ENCODE peak calls at places on chromosomes 12 and 14, in four cellular contexts. One of them, this sample, is unnamed.

GRCh38 chr12:25979563-25979962 is 21.1 kb downstream of the RASSF8 start:
- DNase-seq in transverse colon: no peak
- DNase-seq in sigmoid colon: no peak
- DNase-seq in stomach: no peak
- DNase-seq in this sample: no peak

GRCh38 chr12:6962285-6963015 is 8.0 kb downstream of the PHB2 start:
- DNase-seq in stomach: peak; percentile 86
- DNase-seq in sigmoid colon: peak; percentile 64
- DNase-seq in transverse colon: peak; percentile 89
- DNase-seq in this sample: no peak

GRCh38 chr12:53299101-53299453 is 418 bp upstream of the MYG1 start:
- DNase-seq in transverse colon: no peak
- DNase-seq in stomach: no peak
- DNase-seq in sigmoid colon: no peak
- DNase-seq in this sample: peak; percentile 46

GRCh38 chr12:12786716-12787601 is 1.5 kb downstream of the APOLD1 start:
- DNase-seq in sigmoid colon: peak; percentile 90
- DNase-seq in transverse colon: peak; percentile 81
- DNase-seq in stomach: peak; percentile 80
- DNase-seq in this sample: peak; percentile 59

GRCh38 chr14:29163109-29163508 is 396.5 kb downstream of the FOXG1 start:
- DNase-seq in sigmoid colon: no peak
- DNase-seq in stomach: no peak
- DNase-seq in transverse colon: no peak
- DNase-seq in this sample: no peak

GRCh38 chr12:131141483-131141882 is 187.8 kb downstream of the ADGRD1 start:
- DNase-seq in transverse colon: no peak
- DNase-seq in sigmoid colon: peak; percentile 57
- DNase-seq in stomach: no peak
- DNase-seq in this sample: no peak

GRCh38 chr14:23183479-23183878 is at the start of gene SLC7A8:
- DNase-seq in sigmoid colon: peak; percentile 82
- DNase-seq in stomach: peak; percentile 71
- DNase-seq in transverse colon: peak; percentile 67
- DNase-seq in this sample: peak; percentile 35

GRCh38 chr12:115597157-115597712 is 680.3 kb downstream of the MED13L start:
- DNase-seq in transverse colon: no peak
- DNase-seq in sigmoid colon: no peak
- DNase-seq in stomach: no peak
- DNase-seq in this sample: no peak

GRCh38 chr12:6376079-6376941 is 947 bp upstream of the SCNN1A start:
- DNase-seq in sigmoid colon: peak; percentile 85
- DNase-seq in transverse colon: peak; percentile 75
- DNase-seq in stomach: peak; percentile 92
- DNase-seq in this sample: peak; percentile 53

GRCh38 chr12:59834659-59835474 is 239.0 kb downstream of the SLC16A7 start:
- DNase-seq in sigmoid colon: no peak
- DNase-seq in transverse colon: no peak
- DNase-seq in stomach: no peak
- DNase-seq in this sample: peak; percentile 29

GRCh38 chr12:105935981-105936380 is 202.8 kb downstream of the NUAK1 start:
- DNase-seq in transverse colon: no peak
- DNase-seq in sigmoid colon: no peak
- DNase-seq in stomach: no peak
- DNase-seq in this sample: no peak

GRCh38 chr12:105935106-105935505 is 203.6 kb downstream of the NUAK1 start:
- DNase-seq in transverse colon: no peak
- DNase-seq in sigmoid colon: no peak
- DNase-seq in stomach: no peak
- DNase-seq in this sample: no peak

GRCh38 chr12:105931762-105932587 is 206.8 kb downstream of the NUAK1 start:
- DNase-seq in transverse colon: no peak
- DNase-seq in sigmoid colon: no peak
- DNase-seq in stomach: no peak
- DNase-seq in this sample: no peak

GRCh38 chr12:105936496-105936895 is 202.3 kb downstream of the NUAK1 start:
- DNase-seq in stomach: no peak
- DNase-seq in transverse colon: no peak
- DNase-seq in sigmoid colon: no peak
- DNase-seq in this sample: no peak

GRCh38 chr12:105933671-105934665 is 204.8 kb downstream of the NUAK1 start:
- DNase-seq in transverse colon: peak; percentile 16
- DNase-seq in sigmoid colon: peak; percentile 75
- DNase-seq in stomach: no peak
- DNase-seq in this sample: no peak
- H3K4me1 ChIP-seq in transverse colon: no peaks in the 10 kb centered on the region
- H3K4me1 ChIP-seq in sigmoid colon: peaks cover 13% of the 10 kb centered on the region
- H3K4me1 ChIP-seq in stomach: no peaks in the 10 kb centered on the region
- H3K4me1 ChIP-seq in this sample: no peaks in the 10 kb centered on the region

GRCh38 chr14:64733321-64733720 is 29.1 kb downstream of the PLEKHG3 start:
- DNase-seq in stomach: no peak
- DNase-seq in sigmoid colon: no peak
- DNase-seq in transverse colon: no peak
- DNase-seq in this sample: no peak

GRCh38 chr14:64733899-64734298 is 29.7 kb downstream of the PLEKHG3 start:
- DNase-seq in stomach: no peak
- DNase-seq in sigmoid colon: no peak
- DNase-seq in transverse colon: no peak
- DNase-seq in this sample: no peak

GRCh38 chr14:64736271-64737131 is 32.3 kb downstream of the PLEKHG3 start:
- DNase-seq in stomach: peak; percentile 79
- DNase-seq in sigmoid colon: no peak
- DNase-seq in transverse colon: peak; percentile 76
- DNase-seq in this sample: no peak

GRCh38 chr14:64732536-64733120 is 28.4 kb downstream of the PLEKHG3 start:
- DNase-seq in stomach: no peak
- DNase-seq in transverse colon: no peak
- DNase-seq in sigmoid colon: no peak
- DNase-seq in this sample: no peak

DNA sequence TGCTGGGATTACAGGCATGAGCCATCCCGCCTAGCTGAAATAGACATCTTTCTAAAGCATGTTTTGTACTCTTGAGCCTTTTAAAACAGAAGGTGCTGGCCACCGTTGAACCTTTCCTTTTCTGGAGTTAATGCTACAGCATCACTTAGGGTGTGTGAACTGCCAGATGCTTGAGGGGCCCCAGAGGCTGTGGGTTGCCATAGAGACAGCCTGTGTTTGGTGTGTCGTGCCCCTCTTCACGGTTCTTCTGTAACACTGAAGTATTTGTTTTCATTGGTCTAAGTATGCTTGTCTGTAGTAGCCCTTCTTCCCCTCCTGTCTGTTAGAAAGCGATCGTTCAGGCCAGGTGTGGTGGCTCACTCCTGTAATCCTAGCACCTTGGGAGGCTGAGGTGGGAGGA is 30.8 kb downstream of the PLEKHG3 start:
- DNase-seq in sigmoid colon: no peak
- DNase-seq in transverse colon: no peak
- DNase-seq in stomach: no peak
- DNase-seq in this sample: no peak
- H3K36me3 ChIP-seq in sigmoid colon: peaks cover 75% of the 10 kb centered on the region
- H3K36me3 ChIP-seq in transverse colon: no peaks in the 10 kb centered on the region
- H3K36me3 ChIP-seq in stomach: peaks cover 74% of the 10 kb centered on the region
- H3K36me3 ChIP-seq in this sample: peaks cover 77% of the 10 kb centered on the region

DNA sequence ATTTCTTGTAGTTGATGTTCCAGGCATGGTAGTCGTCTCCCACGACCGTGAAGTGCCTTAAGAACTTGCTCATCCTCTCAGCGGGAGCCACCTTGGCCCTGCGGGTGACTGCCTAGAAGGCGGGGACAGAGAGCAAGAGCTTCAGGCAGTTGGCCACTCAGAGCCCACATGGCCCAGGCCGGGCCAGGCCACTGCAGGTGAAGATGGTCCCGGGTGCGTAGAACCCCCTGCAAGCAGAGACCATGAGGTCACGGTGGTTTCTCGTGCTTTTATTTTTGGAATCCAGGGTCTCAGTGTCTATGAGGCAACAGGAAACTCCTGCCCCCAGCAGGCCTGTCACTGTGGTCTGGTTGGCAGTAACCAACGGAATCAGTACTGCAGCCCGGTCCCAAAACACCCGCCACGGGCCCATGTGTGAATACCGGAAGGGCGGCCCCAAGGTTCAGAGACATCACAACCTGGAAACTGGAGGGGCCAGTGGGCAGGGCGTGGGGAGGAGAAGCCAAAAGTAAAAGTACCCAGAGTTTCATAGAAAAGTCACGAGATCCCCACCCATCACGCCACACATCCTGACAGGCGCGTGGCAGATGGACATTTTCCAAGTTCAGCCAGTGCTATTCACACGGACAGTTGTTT is 27.5 kb downstream of the HVCN1 start:
- DNase-seq in stomach: peak; percentile 27
- DNase-seq in transverse colon: peak; percentile 66
- DNase-seq in sigmoid colon: peak; percentile 73
- DNase-seq in this sample: peak; percentile 44
- TF ChIP-seq EP300 in stomach: no peak
- TF ChIP-seq EP300 in transverse colon: no peak
- TF ChIP-seq EP300 in sigmoid colon: no peak
- TF ChIP-seq EP300 in this sample: peak; percentile 45

GRCh38 chr12:123397400-123397799 is 13.5 kb downstream of the KMT5A start:
- DNase-seq in sigmoid colon: no peak
- DNase-seq in transverse colon: no peak
- DNase-seq in stomach: no peak
- DNase-seq in this sample: no peak

GRCh38 chr12:123396543-123396942 is 12.6 kb downstream of the KMT5A start:
- DNase-seq in stomach: no peak
- DNase-seq in transverse colon: no peak
- DNase-seq in sigmoid colon: no peak
- DNase-seq in this sample: no peak

GRCh38 chr12:123396954-123397353 is 13.0 kb downstream of the KMT5A start:
- DNase-seq in transverse colon: peak; percentile 25
- DNase-seq in sigmoid colon: no peak
- DNase-seq in stomach: peak; percentile 69
- DNase-seq in this sample: no peak

GRCh38 chr12:123398918-123399617 is 15.1 kb downstream of the KMT5A start:
- DNase-seq in transverse colon: no peak
- DNase-seq in stomach: no peak
- DNase-seq in sigmoid colon: peak; percentile 66
- DNase-seq in this sample: no peak

GRCh38 chr12:123398177-123398916 is 14.4 kb downstream of the KMT5A start:
- DNase-seq in sigmoid colon: peak; percentile 68
- DNase-seq in transverse colon: peak; percentile 52
- DNase-seq in stomach: peak; percentile 73
- DNase-seq in this sample: peak; percentile 17
- H3K4me1 ChIP-seq in sigmoid colon: peaks cover 30% of the 10 kb centered on the region
- H3K4me1 ChIP-seq in transverse colon: no peaks in the 10 kb centered on the region
- H3K4me1 ChIP-seq in stomach: peaks cover 35% of the 10 kb centered on the region
- H3K4me1 ChIP-seq in this sample: peaks cover 9% of the 10 kb centered on the region

DNA sequence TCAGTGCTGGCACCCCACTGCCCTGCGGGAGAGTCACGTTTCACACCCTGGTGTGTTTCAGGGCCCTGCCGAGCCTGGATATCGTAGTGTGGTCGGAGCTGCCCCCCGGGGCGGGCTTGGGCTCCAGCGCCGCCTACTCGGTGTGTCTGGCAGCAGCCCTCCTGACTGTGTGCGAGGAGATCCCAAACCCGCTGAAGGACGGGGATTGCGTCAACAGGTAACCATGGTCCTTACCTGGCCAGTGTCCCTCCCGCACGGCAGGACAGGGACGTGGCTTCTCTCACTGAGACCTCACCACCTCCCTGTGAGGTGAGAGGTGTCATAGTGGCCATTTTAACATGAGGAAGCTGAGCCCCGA is 7.7 kb downstream of the MVK start:
- DNase-seq in stomach: no peak
- DNase-seq in sigmoid colon: no peak
- DNase-seq in transverse colon: no peak
- DNase-seq in this sample: no peak
- H3K36me3 ChIP-seq in stomach: peaks cover 93% of the 10 kb centered on the region
- H3K36me3 ChIP-seq in sigmoid colon: peaks cover 24% of the 10 kb centered on the region
- H3K36me3 ChIP-seq in transverse colon: no peaks in the 10 kb centered on the region
- H3K36me3 ChIP-seq in this sample: peaks cover 2% of the 10 kb centered on the region

GRCh38 chr12:132735496-132735895 is 24.9 kb downstream of the PGAM5 start:
- DNase-seq in transverse colon: no peak
- DNase-seq in sigmoid colon: no peak
- DNase-seq in stomach: no peak
- DNase-seq in this sample: no peak
- TF ChIP-seq EP300 in transverse colon: no peak
- TF ChIP-seq EP300 in sigmoid colon: no peak
- TF ChIP-seq EP300 in stomach: no peak
- TF ChIP-seq EP300 in this sample: no peak

GRCh38 chr14:21267431-21267845 is 1.8 kb downstream of the HNRNPC start:
- DNase-seq in sigmoid colon: no peak
- DNase-seq in transverse colon: no peak
- DNase-seq in stomach: no peak
- DNase-seq in this sample: no peak
- H3K4me1 ChIP-seq in sigmoid colon: peaks cover 61% of the 10 kb centered on the region
- H3K4me1 ChIP-seq in transverse colon: peaks cover 30% of the 10 kb centered on the region
- H3K4me1 ChIP-seq in stomach: peaks cover 53% of the 10 kb centered on the region
- H3K4me1 ChIP-seq in this sample: peaks cover 68% of the 10 kb centered on the region

DNA sequence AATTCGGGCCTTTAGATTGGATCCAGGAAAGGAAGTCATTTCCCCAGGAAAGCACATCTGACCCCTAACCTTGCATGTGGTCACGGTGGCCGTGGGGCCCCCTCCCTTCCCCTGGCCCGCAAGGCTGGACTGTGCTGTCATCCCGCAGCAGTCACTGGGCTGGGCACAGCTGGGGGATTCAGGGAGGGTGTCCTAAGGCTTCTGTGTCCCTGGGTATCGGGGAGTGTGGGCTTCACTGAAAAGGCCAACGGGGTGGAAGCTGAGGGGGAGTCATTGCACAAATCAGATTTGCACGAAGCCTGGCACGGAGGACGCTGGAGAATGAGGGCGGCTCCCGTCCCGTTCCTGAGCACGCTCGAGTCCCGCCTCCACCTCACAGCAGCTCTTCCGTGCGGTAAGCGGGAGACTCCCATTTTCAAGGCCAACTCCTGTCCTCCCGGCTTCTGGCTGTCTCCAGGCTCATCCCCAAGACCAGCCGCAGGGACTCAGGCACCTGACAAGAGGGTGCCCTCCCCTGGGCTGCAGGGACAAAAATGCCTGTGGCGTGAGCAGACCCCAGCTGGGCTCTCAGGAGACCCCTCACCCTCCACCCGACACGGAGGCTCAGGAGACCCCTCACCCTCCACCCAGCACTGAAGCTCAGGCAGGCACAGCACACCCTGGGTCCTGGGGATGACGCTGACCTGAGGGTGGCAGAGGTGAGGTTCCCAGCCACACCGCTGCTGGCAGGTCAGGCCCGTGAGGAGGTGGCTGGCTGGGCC is 9.5 kb downstream of the XRCC3 start:
- DNase-seq in stomach: no peak
- DNase-seq in sigmoid colon: no peak
- DNase-seq in transverse colon: no peak
- DNase-seq in this sample: no peak
- H3K36me3 ChIP-seq in stomach: peaks cover 78% of the 10 kb centered on the region
- H3K36me3 ChIP-seq in sigmoid colon: peaks cover 35% of the 10 kb centered on the region
- H3K36me3 ChIP-seq in transverse colon: no peaks in the 10 kb centered on the region
- H3K36me3 ChIP-seq in this sample: no peaks in the 10 kb centered on the region

This sample was measured in tibial nerve.